ENCODE peak calls at places on chromosome 2, in four cellular contexts. T is stomach, N is bronchial epithelial cell, H is heart right ventricle. R is an unnamed sample. For H3K36me3, the result is how much of the 10 kb centered on the place peaks cover.

GRCh38 chr2:99808801-99809200 is 319.0 kb upstream of the REV1 start:
- DNase-seq in N (peak), T (no peak), H (no peak), R (no peak)

GRCh38 chr2:46150445-46150970 is 146.7 kb upstream of the EPAS1 start:
- DNase-seq in N (no peak), T (no peak), H (no peak), R (no peak)

GRCh38 chr2:96832751-96833507 is 10.9 kb downstream of the ANKRD23 start:
- DNase-seq in H (peak), N (peak), T (peak), R (peak)

GRCh38 chr2:69297216-69297615 is 89.8 kb downstream of the GFPT1 start:
- DNase-seq in N (no peak), T (no peak), H (no peak), R (no peak)

GRCh38 chr2:238139141-238139840 is 823 bp downstream of the KLHL30 start:
- DNase-seq in N (no peak), H (no peak), T (no peak), R (no peak)

GRCh38 chr2:149994057-149994728 is 406.6 kb upstream of the MMADHC start:
- DNase-seq in T (peak), N (peak), H (no peak), R (no peak)

GRCh38 chr2:127786048-127786809 is 24.7 kb downstream of the WDR33 start:
- DNase-seq in T (no peak), N (no peak), H (no peak), R (no peak)

GRCh38 chr2:128306081-128306930 is 12.4 kb downstream of the HS6ST1 start:
- DNase-seq in H (peak), T (peak), N (peak), R (peak)

GRCh38 chr2:98463081-98463481 is 18.4 kb downstream of the INPP4A start:
- DNase-seq in H (no peak), N (no peak), T (no peak), R (no peak)

GRCh38 chr2:72130671-72131360 is 16.8 kb downstream of the CYP26B1 start:
- DNase-seq in T (no peak), N (no peak), H (no peak), R (no peak)

GRCh38 chr2:88738271-88738670 is 46.8 kb downstream of the RPIA start:
- DNase-seq in H (no peak), N (peak), T (no peak), R (no peak)

GRCh38 chr2:7436096-7436906 is 519.1 kb downstream of the RNF144A start:
- DNase-seq in H (no peak), N (no peak), T (no peak), R (no peak)

GRCh38 chr2:219500135-219500534 is 1.4 kb downstream of the GMPPA start:
- DNase-seq in N (no peak), T (no peak), H (no peak), R (no peak)

GRCh38 chr2:88016948-88017779 is 817 bp upstream of the RNU2-63P start:
- DNase-seq in N (peak), H (peak), T (peak), R (peak)

GRCh38 chr2:217361491-217361890 is 501.6 kb upstream of the TNP1 start:
- DNase-seq in H (no peak), N (no peak), T (no peak), R (no peak)

GRCh38 chr2:953975-954686 is 3.5 kb downstream of the SNTG2 start:
- DNase-seq in H (no peak), T (no peak), N (peak), R (no peak)

DNA sequence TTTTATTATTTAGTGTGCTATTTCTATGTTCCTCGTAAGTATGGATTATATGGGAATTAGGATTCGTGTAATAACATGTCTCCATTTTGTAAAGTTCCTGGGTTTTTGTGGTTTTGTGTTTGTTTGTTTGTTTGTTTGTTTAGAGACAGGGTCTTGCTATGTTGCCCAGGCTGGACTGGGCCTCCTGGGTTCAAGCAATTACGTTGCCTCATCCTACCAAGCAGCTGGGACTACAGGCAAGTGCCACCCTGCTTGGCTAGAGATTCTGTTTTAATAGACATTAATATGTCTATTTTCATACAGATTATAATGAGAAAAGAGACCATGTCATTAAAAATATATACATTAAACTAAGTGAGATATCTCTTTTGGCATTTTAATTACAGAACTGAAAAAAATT is 35.2 kb upstream of the OTX1 start:
- DNase-seq in N (no peak), T (no peak), H (no peak), R (no peak)
- TF ChIP-seq CTCF in N (no peak), T (no peak), H (no peak), R (no peak)

DNA sequence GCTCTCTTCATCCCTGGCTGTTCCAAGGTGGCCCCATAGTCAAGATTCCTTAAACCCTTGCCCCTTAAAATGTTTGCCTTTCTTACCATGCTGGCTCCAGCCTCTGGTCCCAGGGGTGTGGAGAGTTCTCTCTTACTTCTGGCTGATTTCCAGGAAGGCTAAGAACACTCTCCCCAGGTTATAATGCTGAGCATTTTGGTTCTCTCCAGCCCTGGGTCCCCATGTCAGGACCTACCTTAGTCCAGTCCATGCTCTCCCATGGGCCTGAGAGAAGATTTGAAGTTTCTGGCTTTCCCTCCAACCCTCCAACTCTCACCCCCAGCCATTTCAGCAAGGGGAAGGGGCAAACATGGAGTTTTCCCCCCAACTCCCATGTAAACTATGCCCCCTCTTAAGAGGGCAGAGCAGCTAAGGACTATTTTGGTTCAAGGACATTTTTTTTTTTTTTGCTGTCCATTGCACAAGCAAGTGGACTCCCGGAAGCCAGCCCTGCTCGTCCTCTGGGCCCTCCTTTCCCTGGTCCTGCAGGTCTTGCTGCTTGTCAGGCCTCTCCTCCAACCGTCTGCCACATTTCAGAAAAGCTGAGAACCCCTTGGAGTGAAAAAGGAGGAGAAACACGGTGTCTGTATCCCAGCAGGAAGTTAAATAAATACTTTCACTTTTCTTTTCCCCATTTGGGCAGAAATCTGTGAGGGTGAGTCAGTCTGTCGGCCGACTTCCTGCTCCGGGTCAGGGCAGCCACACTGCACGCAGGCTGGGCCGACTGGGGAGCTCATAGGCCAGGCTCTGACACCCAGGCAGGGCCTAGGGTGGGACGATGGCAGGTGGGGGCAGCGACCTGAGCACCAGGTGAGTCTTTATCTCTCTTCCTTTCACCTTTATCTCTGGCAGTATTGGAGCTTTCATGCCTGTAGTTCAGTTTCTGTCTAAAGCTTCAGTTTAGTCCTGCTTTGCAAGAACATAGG is at the start of gene SP140L:
- DNase-seq in H (peak), N (peak), T (peak), R (peak)
- H3K4me3 ChIP-seq in H (peak), N (peak), T (peak), R (peak)

DNA sequence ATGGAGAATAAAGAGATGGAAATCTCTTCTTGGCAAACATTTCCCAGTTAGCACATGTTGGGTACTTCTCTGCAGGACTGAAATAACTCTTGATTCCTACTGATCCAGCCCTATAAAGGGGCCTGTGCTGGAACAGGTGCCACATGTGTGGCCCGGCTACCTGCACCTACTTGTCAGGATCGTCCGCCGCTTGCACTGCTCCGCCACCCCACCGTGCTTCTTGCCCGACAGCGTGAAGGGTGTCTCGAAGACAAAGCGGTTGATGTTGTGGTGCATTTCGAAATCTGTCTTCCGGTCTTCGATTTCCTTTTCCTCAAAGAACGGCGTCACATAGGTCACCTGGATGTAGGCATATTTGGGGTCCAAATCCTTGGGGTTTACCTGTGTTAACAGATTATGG is 58.6 kb upstream of the CCDC195 start:
- DNase-seq in N (no peak), H (no peak), T (no peak), R (no peak)
- H3K36me3 ChIP-seq in N (under half), H (under half), T (under half), R (under half)

GRCh38 chr2:233225230-233226068 is 26.0 kb upstream of the ATG16L1 start:
- DNase-seq in H (no peak), N (no peak), T (no peak), R (no peak)

GRCh38 chr2:233223059-233223894 is 28.2 kb upstream of the ATG16L1 start:
- DNase-seq in H (no peak), N (no peak), T (no peak), R (peak)

GRCh38 chr2:233217892-233218377 is 33.5 kb upstream of the ATG16L1 start:
- DNase-seq in N (no peak), H (no peak), T (peak), R (no peak)

GRCh38 chr2:233226511-233227031 is 24.9 kb upstream of the ATG16L1 start:
- DNase-seq in N (no peak), T (no peak), H (no peak), R (no peak)

DNA sequence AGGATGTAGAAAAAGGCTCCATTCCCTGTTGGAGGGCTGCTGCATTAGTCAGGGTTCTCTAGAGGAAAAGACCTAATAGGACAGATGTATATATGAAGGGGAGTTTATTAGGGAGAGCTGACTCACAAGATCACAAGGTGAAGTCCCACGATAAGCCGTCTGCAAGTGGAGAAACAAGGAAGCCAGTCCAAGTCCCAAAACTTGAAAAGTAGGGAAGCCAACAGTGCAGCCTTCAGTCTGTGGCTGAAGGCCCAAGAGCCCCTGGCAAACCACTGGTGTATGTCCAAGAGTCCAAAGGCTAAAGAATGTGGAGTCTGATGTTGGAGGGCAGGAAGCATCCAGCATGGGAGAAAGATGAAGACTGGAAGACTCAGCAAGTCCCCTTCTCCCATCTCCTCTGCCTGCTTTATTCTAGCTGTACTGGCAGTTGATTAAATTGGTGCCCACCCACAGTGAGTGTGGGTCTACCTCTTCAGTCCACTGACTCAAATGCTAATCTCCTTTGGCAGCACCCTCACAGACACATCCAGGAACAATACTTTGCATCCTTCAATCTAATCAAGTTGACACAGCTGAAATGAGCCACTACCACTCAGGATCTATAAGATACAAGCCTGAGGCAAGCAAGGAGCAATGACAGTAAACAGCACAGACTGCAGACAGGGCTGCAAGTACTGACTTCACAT is 30.0 kb upstream of the ATG16L1 start:
- DNase-seq in N (no peak), T (no peak), H (no peak), R (no peak)
- TF ChIP-seq CTCF in N (no peak), T (no peak), H (no peak), R (no peak)

DNA sequence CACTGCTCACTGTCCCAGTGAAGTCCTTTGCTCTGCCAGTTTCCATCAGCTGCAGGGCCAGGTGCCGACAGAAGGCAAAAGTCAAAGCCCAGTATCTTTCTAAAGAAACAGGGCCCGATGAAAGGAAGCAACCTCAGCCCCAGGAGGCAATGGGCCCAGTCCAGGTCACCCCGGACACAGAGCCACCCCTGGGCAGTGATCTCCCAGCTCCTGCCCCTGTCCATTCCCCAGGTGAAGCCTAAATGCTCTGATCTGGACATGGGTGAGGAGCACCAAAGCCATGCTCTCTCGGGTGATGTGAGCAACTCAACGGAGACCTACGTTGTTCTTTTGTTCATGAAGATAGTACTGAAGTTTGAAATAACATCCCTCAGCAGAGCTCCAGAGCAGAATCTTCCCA is 61.6 kb downstream of the HDAC4 start:
- DNase-seq in H (no peak), N (no peak), T (no peak), R (no peak)
- H3K4me3 ChIP-seq in H (no peak), N (no peak), T (no peak), R (no peak)

GRCh38 chr2:200414367-200414766 is 95.5 kb downstream of the KCTD18 start:
- DNase-seq in N (no peak), T (no peak), H (no peak), R (no peak)
- H3K36me3 ChIP-seq in N (under half), T (under half), H (under half), R (under half)

R was measured in upper lobe of right lung.